ENCODE peak calls at places on chromosomes 12 and 14, in five cellular contexts. One of them, this sample, is unnamed.

GRCh38 chr14:54818201-54819133 is 84.2 kb downstream of the GCH1 start:
- DNase-seq in transverse colon: peak; percentile 24
- DNase-seq in spleen: no peak
- DNase-seq in A172: peak; percentile 82
- DNase-seq in SHP77 treated with DMSO at 0.1 percent for 48 hours: peak; percentile 19
- DNase-seq in this sample: no peak

GRCh38 chr14:104753528-104754212 is 723 bp downstream of the SIVA1 start:
- DNase-seq in spleen: no peak
- DNase-seq in A172: no peak
- DNase-seq in transverse colon: peak; percentile 32
- DNase-seq in SHP77 treated with DMSO at 0.1 percent for 48 hours: no peak
- DNase-seq in this sample: peak; percentile 21

GRCh38 chr14:36520601-36521525 is 831 bp upstream of the NKX2-1 start:
- DNase-seq in spleen: peak; percentile 76
- DNase-seq in transverse colon: peak; percentile 30
- DNase-seq in A172: no peak
- DNase-seq in SHP77 treated with DMSO at 0.1 percent for 48 hours: peak; percentile 44
- DNase-seq in this sample: no peak

GRCh38 chr12:104673294-104674062 is 216.7 kb downstream of the CHST11 start:
- DNase-seq in A172: no peak
- DNase-seq in spleen: no peak
- DNase-seq in transverse colon: no peak
- DNase-seq in SHP77 treated with DMSO at 0.1 percent for 48 hours: no peak
- DNase-seq in this sample: no peak

GRCh38 chr12:53451661-53452158 is at the start of gene PCBP2:
- DNase-seq in transverse colon: peak; percentile 98
- DNase-seq in SHP77 treated with DMSO at 0.1 percent for 48 hours: peak; percentile 97
- DNase-seq in A172: peak; percentile 98
- DNase-seq in spleen: peak; percentile 100
- DNase-seq in this sample: peak; percentile 98

GRCh38 chr12:54207539-54208267 is 18.9 kb upstream of the SMUG1 start:
- DNase-seq in SHP77 treated with DMSO at 0.1 percent for 48 hours: peak; percentile 17
- DNase-seq in transverse colon: peak; percentile 78
- DNase-seq in spleen: peak; percentile 91
- DNase-seq in A172: peak; percentile 62
- DNase-seq in this sample: peak; percentile 66

GRCh38 chr14:35384386-35385041 is 20.0 kb downstream of the NFKBIA start:
- DNase-seq in transverse colon: peak; percentile 65
- DNase-seq in A172: peak; percentile 52
- DNase-seq in spleen: no peak
- DNase-seq in SHP77 treated with DMSO at 0.1 percent for 48 hours: peak; percentile 44
- DNase-seq in this sample: no peak

GRCh38 chr12:46219892-46220655 is 48.8 kb downstream of the SLC38A1 start:
- DNase-seq in A172: peak; percentile 87
- DNase-seq in transverse colon: peak; percentile 18
- DNase-seq in spleen: no peak
- DNase-seq in SHP77 treated with DMSO at 0.1 percent for 48 hours: no peak
- DNase-seq in this sample: peak; percentile 67

GRCh38 chr12:112514926-112515642 is 96.3 kb downstream of the PTPN11 start:
- DNase-seq in A172: no peak
- DNase-seq in spleen: peak; percentile 33
- DNase-seq in transverse colon: no peak
- DNase-seq in SHP77 treated with DMSO at 0.1 percent for 48 hours: no peak
- DNase-seq in this sample: no peak

GRCh38 chr12:113465808-113466769 is 5.6 kb downstream of the LHX5 start:
- DNase-seq in A172: no peak
- DNase-seq in SHP77 treated with DMSO at 0.1 percent for 48 hours: no peak
- DNase-seq in spleen: no peak
- DNase-seq in transverse colon: no peak
- DNase-seq in this sample: no peak

GRCh38 chr12:12975322-12976077 is 23.5 kb upstream of the GPRC5D start:
- DNase-seq in SHP77 treated with DMSO at 0.1 percent for 48 hours: no peak
- DNase-seq in transverse colon: peak; percentile 63
- DNase-seq in A172: peak; percentile 60
- DNase-seq in spleen: no peak
- DNase-seq in this sample: no peak

GRCh38 chr14:21107360-21107781 is 6.5 kb downstream of the TMEM253 start:
- DNase-seq in A172: no peak
- DNase-seq in SHP77 treated with DMSO at 0.1 percent for 48 hours: no peak
- DNase-seq in transverse colon: no peak
- DNase-seq in spleen: no peak
- DNase-seq in this sample: no peak

GRCh38 chr12:42584539-42585174 is 4.9 kb downstream of the PRICKLE1 start:
- DNase-seq in SHP77 treated with DMSO at 0.1 percent for 48 hours: no peak
- DNase-seq in A172: no peak
- DNase-seq in spleen: no peak
- DNase-seq in transverse colon: no peak
- DNase-seq in this sample: no peak

GRCh38 chr14:61553730-61554641 is 141.3 kb upstream of the HIF1A start:
- DNase-seq in spleen: no peak
- DNase-seq in SHP77 treated with DMSO at 0.1 percent for 48 hours: no peak
- DNase-seq in transverse colon: no peak
- DNase-seq in A172: peak; percentile 90
- DNase-seq in this sample: no peak

GRCh38 chr12:120886194-120887018 is 17.8 kb downstream of the SPPL3 start:
- DNase-seq in transverse colon: no peak
- DNase-seq in spleen: no peak
- DNase-seq in A172: no peak
- DNase-seq in SHP77 treated with DMSO at 0.1 percent for 48 hours: no peak
- DNase-seq in this sample: no peak

GRCh38 chr12:16331998-16332397 is 15.4 kb upstream of the MGST1 start:
- DNase-seq in SHP77 treated with DMSO at 0.1 percent for 48 hours: no peak
- DNase-seq in A172: no peak
- DNase-seq in transverse colon: no peak
- DNase-seq in spleen: no peak
- DNase-seq in this sample: no peak

GRCh38 chr14:92601757-92602417 is 88.3 kb downstream of the RIN3 start:
- DNase-seq in SHP77 treated with DMSO at 0.1 percent for 48 hours: no peak
- DNase-seq in transverse colon: no peak
- DNase-seq in A172: no peak
- DNase-seq in spleen: no peak
- DNase-seq in this sample: no peak

GRCh38 chr12:32353540-32353939 is 45.8 kb upstream of the FGD4 start:
- DNase-seq in transverse colon: no peak
- DNase-seq in A172: no peak
- DNase-seq in spleen: no peak
- DNase-seq in SHP77 treated with DMSO at 0.1 percent for 48 hours: no peak
- DNase-seq in this sample: no peak

This sample was measured in CD8-positive, alpha-beta memory T cell.